ENCODE peak calls at places on chromosomes 5 and 9, in six cellular contexts. One of them, this sample, is unnamed.

GRCh38 chr5:110625376-110625999 is 101.0 kb downstream of the TMEM232 start:
- DNase-seq in MM.1S: peak
- DNase-seq in AG10803: peak
- DNase-seq in fibroblast of pulmonary artery: peak
- DNase-seq in stomach: no peak
- DNase-seq in thyroid gland: no peak
- DNase-seq in this sample: peak

GRCh38 chr5:73901045-73901444 is 275.0 kb downstream of the ARHGEF28 start:
- DNase-seq in MM.1S: no peak
- DNase-seq in AG10803: no peak
- DNase-seq in fibroblast of pulmonary artery: peak
- DNase-seq in stomach: no peak
- DNase-seq in thyroid gland: no peak
- DNase-seq in this sample: no peak

GRCh38 chr5:55758231-55758630 is 20.4 kb downstream of the DDX4 start:
- DNase-seq in MM.1S: no peak
- DNase-seq in AG10803: no peak
- DNase-seq in fibroblast of pulmonary artery: no peak
- DNase-seq in stomach: no peak
- DNase-seq in thyroid gland: no peak
- DNase-seq in this sample: no peak

GRCh38 chr9:128169492-128169891 is 9.4 kb downstream of the BBLN start:
- DNase-seq in MM.1S: no peak
- DNase-seq in AG10803: no peak
- DNase-seq in fibroblast of pulmonary artery: no peak
- DNase-seq in stomach: no peak
- DNase-seq in thyroid gland: no peak
- DNase-seq in this sample: no peak

GRCh38 chr5:83099001-83099400 is 21.7 kb downstream of the XRCC4 start:
- DNase-seq in MM.1S: no peak
- DNase-seq in AG10803: no peak
- DNase-seq in fibroblast of pulmonary artery: no peak
- DNase-seq in stomach: no peak
- DNase-seq in thyroid gland: no peak
- DNase-seq in this sample: no peak

GRCh38 chr9:92774274-92774673 is 9.6 kb upstream of the BICD2 start:
- DNase-seq in MM.1S: no peak
- DNase-seq in AG10803: peak
- DNase-seq in fibroblast of pulmonary artery: peak
- DNase-seq in stomach: no peak
- DNase-seq in thyroid gland: no peak
- DNase-seq in this sample: no peak

GRCh38 chr5:147382776-147383175 is 127.1 kb downstream of the DPYSL3 start:
- DNase-seq in MM.1S: no peak
- DNase-seq in AG10803: peak
- DNase-seq in fibroblast of pulmonary artery: peak
- DNase-seq in stomach: no peak
- DNase-seq in thyroid gland: no peak
- DNase-seq in this sample: no peak

GRCh38 chr9:19922476-19923118 is 133.8 kb upstream of the SLC24A2 start:
- DNase-seq in MM.1S: no peak
- DNase-seq in AG10803: peak
- DNase-seq in fibroblast of pulmonary artery: peak
- DNase-seq in stomach: no peak
- DNase-seq in thyroid gland: peak
- DNase-seq in this sample: peak

GRCh38 chr9:129838707-129839259 is 3.5 kb downstream of the USP20 start:
- DNase-seq in MM.1S: no peak
- DNase-seq in AG10803: peak
- DNase-seq in fibroblast of pulmonary artery: peak
- DNase-seq in stomach: no peak
- DNase-seq in thyroid gland: no peak
- DNase-seq in this sample: no peak

GRCh38 chr9:129834489-129835127 is 467 bp downstream of the C9orf78 start:
- DNase-seq in MM.1S: no peak
- DNase-seq in AG10803: no peak
- DNase-seq in fibroblast of pulmonary artery: no peak
- DNase-seq in stomach: no peak
- DNase-seq in thyroid gland: no peak
- DNase-seq in this sample: no peak

GRCh38 chr9:129835128-129835859 is at the start of the genes C9orf78 and USP20:
- DNase-seq in MM.1S: peak
- DNase-seq in AG10803: peak
- DNase-seq in fibroblast of pulmonary artery: peak
- DNase-seq in stomach: peak
- DNase-seq in thyroid gland: peak
- DNase-seq in this sample: peak

GRCh38 chr9:129835860-129836223 is 584 bp downstream of the USP20 start:
- DNase-seq in MM.1S: peak
- DNase-seq in AG10803: peak
- DNase-seq in fibroblast of pulmonary artery: no peak
- DNase-seq in stomach: no peak
- DNase-seq in thyroid gland: no peak
- DNase-seq in this sample: no peak

DNA sequence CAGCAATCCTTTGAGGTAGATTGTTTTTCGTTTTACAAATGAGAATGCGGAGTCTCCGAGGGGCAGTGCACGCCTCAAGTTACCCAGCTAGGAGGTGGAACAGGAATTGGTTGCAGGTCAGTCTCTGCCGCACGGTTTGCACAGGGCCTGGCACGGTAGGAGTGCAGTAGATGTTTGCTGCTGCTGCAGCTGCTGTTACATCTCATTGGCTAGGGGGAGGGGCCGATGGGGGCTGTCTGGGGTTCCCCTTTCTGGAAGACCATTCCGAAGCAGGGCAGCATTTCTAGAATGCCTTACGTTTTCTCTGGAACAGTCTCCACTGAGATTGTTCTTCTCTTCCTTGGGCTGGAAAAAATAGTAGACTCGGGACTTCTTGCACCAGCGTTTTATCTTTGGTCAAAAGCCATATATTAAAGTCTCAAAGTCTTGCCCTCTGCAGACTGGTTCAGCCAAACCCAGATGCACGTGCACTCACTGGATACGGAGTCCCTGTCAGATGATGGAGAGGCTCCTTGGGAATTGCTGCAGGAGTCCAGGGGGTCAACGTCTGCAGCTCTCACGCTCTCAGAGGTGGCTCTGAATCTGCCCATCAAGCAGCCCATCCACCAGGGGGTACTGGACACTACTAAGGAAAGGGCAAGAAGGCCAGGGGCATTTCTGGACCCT is 1.2 kb downstream of the USP20 start:
- DNase-seq in MM.1S: no peak
- DNase-seq in AG10803: no peak
- DNase-seq in fibroblast of pulmonary artery: no peak
- DNase-seq in stomach: no peak
- DNase-seq in thyroid gland: no peak
- DNase-seq in this sample: no peak
- H3K4me3 ChIP-seq in MM.1S: peak
- H3K4me3 ChIP-seq in AG10803: peak
- H3K4me3 ChIP-seq in fibroblast of pulmonary artery: peak
- H3K4me3 ChIP-seq in stomach: peak
- H3K4me3 ChIP-seq in thyroid gland: peak
- H3K4me3 ChIP-seq in this sample: peak

GRCh38 chr5:124738751-124739559 is 7.5 kb downstream of the ZNF608 start:
- DNase-seq in MM.1S: no peak
- DNase-seq in AG10803: peak
- DNase-seq in fibroblast of pulmonary artery: no peak
- DNase-seq in stomach: no peak
- DNase-seq in thyroid gland: no peak
- DNase-seq in this sample: no peak
- TF ChIP-seq CTCF in MM.1S: no peak
- TF ChIP-seq CTCF in AG10803: no peak
- TF ChIP-seq CTCF in fibroblast of pulmonary artery: no peak
- TF ChIP-seq CTCF in stomach: no peak
- TF ChIP-seq CTCF in thyroid gland: no peak
- TF ChIP-seq CTCF in this sample: no peak

DNA sequence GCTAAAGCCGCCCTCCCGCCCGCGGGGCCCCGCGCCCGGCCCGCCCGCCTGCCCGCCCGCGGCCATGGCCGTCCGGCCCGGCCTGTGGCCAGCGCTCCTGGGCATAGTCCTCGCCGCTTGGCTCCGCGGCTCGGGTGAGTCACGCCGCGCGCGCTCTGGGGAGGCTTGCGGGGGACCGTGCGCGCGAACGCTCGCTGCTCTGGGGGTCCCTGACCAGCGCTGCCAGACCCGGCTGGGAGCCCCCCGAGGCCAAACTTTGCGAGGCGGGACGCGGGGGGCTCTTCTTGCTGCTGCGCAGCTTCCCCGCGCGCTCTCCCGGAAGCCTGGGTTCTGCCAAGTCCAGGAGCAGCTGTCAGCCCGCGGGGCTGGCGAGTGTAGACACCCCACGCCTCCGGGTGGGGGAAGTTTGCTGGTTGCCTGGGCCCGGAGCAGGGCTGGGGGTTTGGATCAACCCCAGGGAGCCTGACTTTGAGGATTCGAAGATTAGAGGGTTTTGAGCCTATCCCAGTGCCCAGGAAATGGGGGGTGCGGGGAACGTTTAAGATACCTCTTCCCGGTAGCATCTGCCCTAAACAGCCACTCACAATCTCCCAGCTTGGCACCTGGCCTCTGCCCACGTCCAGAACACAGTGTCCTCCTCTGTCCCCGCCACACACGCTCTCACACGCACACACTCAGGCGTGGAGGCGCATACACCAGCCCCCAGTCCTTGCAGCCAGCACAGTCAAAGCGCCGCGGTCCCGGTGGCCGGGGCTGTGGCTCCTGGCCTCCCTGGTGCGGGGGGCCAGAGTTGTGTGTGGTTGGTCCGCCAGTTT is 535 bp downstream of the UNC5A start:
- DNase-seq in MM.1S: no peak
- DNase-seq in AG10803: peak
- DNase-seq in fibroblast of pulmonary artery: peak
- DNase-seq in stomach: no peak
- DNase-seq in thyroid gland: no peak
- DNase-seq in this sample: no peak
- H3K4me3 ChIP-seq in MM.1S: no peak
- H3K4me3 ChIP-seq in AG10803: no peak
- H3K4me3 ChIP-seq in fibroblast of pulmonary artery: peak
- H3K4me3 ChIP-seq in stomach: peak
- H3K4me3 ChIP-seq in thyroid gland: no peak
- H3K4me3 ChIP-seq in this sample: peak

GRCh38 chr9:35814841-35815543 is at the start of gene HINT2:
- DNase-seq in MM.1S: peak
- DNase-seq in AG10803: peak
- DNase-seq in fibroblast of pulmonary artery: peak
- DNase-seq in stomach: peak
- DNase-seq in thyroid gland: peak
- DNase-seq in this sample: peak

GRCh38 chr9:35812025-35812602 is at the start of gene SPAG8:
- DNase-seq in MM.1S: peak
- DNase-seq in AG10803: peak
- DNase-seq in fibroblast of pulmonary artery: peak
- DNase-seq in stomach: peak
- DNase-seq in thyroid gland: peak
- DNase-seq in this sample: peak

GRCh38 chr9:35813434-35814105 is 1.3 kb downstream of the HINT2 start:
- DNase-seq in MM.1S: no peak
- DNase-seq in AG10803: peak
- DNase-seq in fibroblast of pulmonary artery: peak
- DNase-seq in stomach: no peak
- DNase-seq in thyroid gland: no peak
- DNase-seq in this sample: no peak

GRCh38 chr9:35816708-35817107 is 1.9 kb upstream of the HINT2 start:
- DNase-seq in MM.1S: no peak
- DNase-seq in AG10803: no peak
- DNase-seq in fibroblast of pulmonary artery: no peak
- DNase-seq in stomach: no peak
- DNase-seq in thyroid gland: no peak
- DNase-seq in this sample: no peak

GRCh38 chr9:35814106-35814840 is 569 bp downstream of the HINT2 start:
- DNase-seq in MM.1S: peak
- DNase-seq in AG10803: peak
- DNase-seq in fibroblast of pulmonary artery: peak
- DNase-seq in stomach: peak
- DNase-seq in thyroid gland: peak
- DNase-seq in this sample: no peak
- TF ChIP-seq CTCF in MM.1S: peak
- TF ChIP-seq CTCF in AG10803: peak
- TF ChIP-seq CTCF in fibroblast of pulmonary artery: peak
- TF ChIP-seq CTCF in stomach: no peak
- TF ChIP-seq CTCF in thyroid gland: no peak
- TF ChIP-seq CTCF in this sample: peak

GRCh38 chr5:114435885-114436299 is 74.0 kb downstream of the KCNN2 start:
- DNase-seq in MM.1S: no peak
- DNase-seq in AG10803: no peak
- DNase-seq in fibroblast of pulmonary artery: no peak
- DNase-seq in stomach: no peak
- DNase-seq in thyroid gland: no peak
- DNase-seq in this sample: no peak
- H3K4me3 ChIP-seq in MM.1S: no peak
- H3K4me3 ChIP-seq in AG10803: no peak
- H3K4me3 ChIP-seq in fibroblast of pulmonary artery: no peak
- H3K4me3 ChIP-seq in stomach: no peak
- H3K4me3 ChIP-seq in thyroid gland: no peak
- H3K4me3 ChIP-seq in this sample: no peak

DNA sequence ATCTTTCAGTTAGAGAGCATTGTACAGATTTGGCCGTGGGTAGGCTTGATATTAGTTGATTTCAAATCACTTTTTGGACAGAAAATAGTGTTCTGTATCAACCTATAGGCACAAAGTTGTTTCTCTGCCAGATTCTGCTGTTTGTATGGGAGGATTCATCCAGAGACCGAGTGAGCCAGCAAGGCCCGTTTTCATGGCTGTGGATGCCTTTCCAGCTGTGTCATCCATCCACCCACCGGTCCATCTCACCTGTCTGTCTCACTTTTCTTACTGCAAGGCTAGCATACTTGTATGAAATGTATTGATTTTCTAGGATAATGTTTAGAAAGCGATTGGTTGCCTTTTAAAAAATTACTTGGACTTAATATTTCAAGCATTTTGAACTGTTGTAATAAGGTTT is 34.4 kb downstream of the ICE1 start:
- DNase-seq in MM.1S: no peak
- DNase-seq in AG10803: no peak
- DNase-seq in fibroblast of pulmonary artery: no peak
- DNase-seq in stomach: no peak
- DNase-seq in thyroid gland: no peak
- DNase-seq in this sample: no peak
- TF ChIP-seq CTCF in MM.1S: no peak
- TF ChIP-seq CTCF in AG10803: no peak
- TF ChIP-seq CTCF in fibroblast of pulmonary artery: no peak
- TF ChIP-seq CTCF in stomach: no peak
- TF ChIP-seq CTCF in thyroid gland: no peak
- TF ChIP-seq CTCF in this sample: no peak